ENCODE peak calls at places on chromosome 13, in seven cellular contexts. One of them, this sample, is unnamed.

GRCh38 chr13:28991764-28992163 is 171.6 kb downstream of the MTUS2 start:
- DNase-seq in thoracic aorta: no peak
- DNase-seq in KG1: no peak
- DNase-seq in AG20443: no peak
- DNase-seq in T1000: no peak
- DNase-seq in SHP77: no peak
- DNase-seq in stimulated activated CD8-positive, alpha-beta memory T cell treated with anti-CD3 and anti-CD28 coated beads, Interleukin-12 subunit alpha, Interleukin-12 subunit beta, amount 100 ng/mL, for 1 hour: no peak
- DNase-seq in this sample: no peak

GRCh38 chr13:40664100-40665060 is 2.1 kb downstream of the FOXO1 start:
- DNase-seq in SHP77: no peak
- DNase-seq in T1000: no peak
- DNase-seq in KG1: no peak
- DNase-seq in thoracic aorta: peak
- DNase-seq in stimulated activated CD8-positive, alpha-beta memory T cell treated with anti-CD3 and anti-CD28 coated beads, Interleukin-12 subunit alpha, Interleukin-12 subunit beta, amount 100 ng/mL, for 1 hour: peak
- DNase-seq in AG20443: peak
- DNase-seq in this sample: peak

GRCh38 chr13:108269601-108270328 is at the start of gene TNFSF13B:
- DNase-seq in SHP77: peak
- DNase-seq in stimulated activated CD8-positive, alpha-beta memory T cell treated with anti-CD3 and anti-CD28 coated beads, Interleukin-12 subunit alpha, Interleukin-12 subunit beta, amount 100 ng/mL, for 1 hour: no peak
- DNase-seq in thoracic aorta: no peak
- DNase-seq in T1000: no peak
- DNase-seq in AG20443: peak
- DNase-seq in KG1: peak
- DNase-seq in this sample: peak

GRCh38 chr13:28754698-28755545 is 36.2 kb upstream of the SLC46A3 start:
- DNase-seq in KG1: peak
- DNase-seq in SHP77: no peak
- DNase-seq in AG20443: peak
- DNase-seq in stimulated activated CD8-positive, alpha-beta memory T cell treated with anti-CD3 and anti-CD28 coated beads, Interleukin-12 subunit alpha, Interleukin-12 subunit beta, amount 100 ng/mL, for 1 hour: no peak
- DNase-seq in thoracic aorta: no peak
- DNase-seq in T1000: no peak
- DNase-seq in this sample: peak

GRCh38 chr13:110109910-110110309 is 197.0 kb downstream of the COL4A1 start:
- DNase-seq in T1000: peak
- DNase-seq in thoracic aorta: peak
- DNase-seq in AG20443: peak
- DNase-seq in stimulated activated CD8-positive, alpha-beta memory T cell treated with anti-CD3 and anti-CD28 coated beads, Interleukin-12 subunit alpha, Interleukin-12 subunit beta, amount 100 ng/mL, for 1 hour: no peak
- DNase-seq in SHP77: no peak
- DNase-seq in KG1: no peak
- DNase-seq in this sample: peak

GRCh38 chr13:51328488-51328887 is 11.0 kb upstream of the SERPINE3 start:
- DNase-seq in stimulated activated CD8-positive, alpha-beta memory T cell treated with anti-CD3 and anti-CD28 coated beads, Interleukin-12 subunit alpha, Interleukin-12 subunit beta, amount 100 ng/mL, for 1 hour: no peak
- DNase-seq in AG20443: no peak
- DNase-seq in thoracic aorta: no peak
- DNase-seq in SHP77: no peak
- DNase-seq in KG1: no peak
- DNase-seq in T1000: no peak
- DNase-seq in this sample: no peak

GRCh38 chr13:45479661-45480060 is 14.9 kb downstream of the COG3 start:
- DNase-seq in stimulated activated CD8-positive, alpha-beta memory T cell treated with anti-CD3 and anti-CD28 coated beads, Interleukin-12 subunit alpha, Interleukin-12 subunit beta, amount 100 ng/mL, for 1 hour: no peak
- DNase-seq in thoracic aorta: no peak
- DNase-seq in AG20443: no peak
- DNase-seq in KG1: no peak
- DNase-seq in T1000: no peak
- DNase-seq in SHP77: no peak
- DNase-seq in this sample: no peak

GRCh38 chr13:32905063-32905863 is 111.0 kb upstream of the KL start:
- DNase-seq in SHP77: no peak
- DNase-seq in T1000: no peak
- DNase-seq in thoracic aorta: no peak
- DNase-seq in stimulated activated CD8-positive, alpha-beta memory T cell treated with anti-CD3 and anti-CD28 coated beads, Interleukin-12 subunit alpha, Interleukin-12 subunit beta, amount 100 ng/mL, for 1 hour: no peak
- DNase-seq in KG1: no peak
- DNase-seq in AG20443: peak
- DNase-seq in this sample: peak

GRCh38 chr13:110965038-110965754 is 50.3 kb upstream of the ANKRD10 start:
- DNase-seq in SHP77: no peak
- DNase-seq in stimulated activated CD8-positive, alpha-beta memory T cell treated with anti-CD3 and anti-CD28 coated beads, Interleukin-12 subunit alpha, Interleukin-12 subunit beta, amount 100 ng/mL, for 1 hour: no peak
- DNase-seq in KG1: no peak
- DNase-seq in T1000: peak
- DNase-seq in AG20443: no peak
- DNase-seq in thoracic aorta: no peak
- DNase-seq in this sample: no peak

GRCh38 chr13:101673360-101674105 is 221.1 kb downstream of the ITGBL1 start:
- DNase-seq in stimulated activated CD8-positive, alpha-beta memory T cell treated with anti-CD3 and anti-CD28 coated beads, Interleukin-12 subunit alpha, Interleukin-12 subunit beta, amount 100 ng/mL, for 1 hour: no peak
- DNase-seq in thoracic aorta: no peak
- DNase-seq in KG1: no peak
- DNase-seq in T1000: no peak
- DNase-seq in SHP77: no peak
- DNase-seq in AG20443: no peak
- DNase-seq in this sample: no peak

This sample was measured in AG10803.